ENCODE peak calls at places on chromosomes 5 and 9, in ten cellular contexts. Y is HCT116, N is stomach, H is IMR-90, V is GM12878, L is heart left ventricle, K is sigmoid colon, E is uterus, D is transverse colon, Z is endothelial cell of umbilical vein. S is an unnamed sample.

GRCh38 chr5:151254533-151254932 is 1.5 kb downstream of the GM2A start:
- DNase-seq in Y (no peak), N (no peak), H (no peak), V (no peak), L (no peak), K (no peak), E (no peak), D (no peak), Z (no peak), S (no peak)

GRCh38 chr5:137296213-137296702 is 202.9 kb downstream of the SPOCK1 start:
- DNase-seq in Y (no peak), N (no peak), H (peak), V (no peak), L (no peak), K (no peak), E (no peak), D (no peak), Z (no peak), S (no peak)

GRCh38 chr5:6634327-6634713 is 1.1 kb downstream of the SRD5A1 start:
- DNase-seq in Y (no peak), N (no peak), H (no peak), V (no peak), L (no peak), K (no peak), E (no peak), D (no peak), Z (no peak), S (no peak)

GRCh38 chr5:125176005-125176390 is 429.6 kb upstream of the ZNF608 start:
- DNase-seq in Y (no peak), N (no peak), H (no peak), V (no peak), L (no peak), K (no peak), E (no peak), D (no peak), Z (no peak), S (no peak)

GRCh38 chr5:97534166-97534565 is 351.1 kb upstream of the RIOK2 start:
- DNase-seq in Y (peak), N (peak), H (peak), V (no peak), L (no peak), K (no peak), E (peak), D (peak), Z (peak), S (no peak)

GRCh38 chr5:37871023-37871815 is 31.4 kb upstream of the GDNF start:
- DNase-seq in Y (no peak), N (no peak), H (peak), V (no peak), L (no peak), K (no peak), E (no peak), D (no peak), Z (no peak), S (no peak)

GRCh38 chr5:6377582-6378127 is 692 bp downstream of the MED10 start:
- DNase-seq in Y (no peak), N (no peak), H (no peak), V (no peak), L (no peak), K (no peak), E (no peak), D (no peak), Z (peak), S (no peak)

GRCh38 chr5:77066823-77067442 is 20.2 kb downstream of the ZBED3 start:
- DNase-seq in Y (no peak), N (no peak), H (peak), V (no peak), L (no peak), K (no peak), E (no peak), D (no peak), Z (no peak), S (no peak)

GRCh38 chr5:62568800-62569432 is 9.7 kb upstream of the LRRC70 start:
- DNase-seq in Y (no peak), N (no peak), H (no peak), V (no peak), L (no peak), K (no peak), E (no peak), D (no peak), Z (no peak), S (no peak)

GRCh38 chr9:135478858-135479468 is 619 bp upstream of the PPP1R26 start:
- DNase-seq in Y (no peak), N (peak), H (no peak), V (no peak), L (peak), K (peak), E (peak), D (peak), Z (peak), S (no peak)

GRCh38 chr5:61123145-61123544 is 39.1 kb downstream of the SMIM15 start:
- DNase-seq in Y (no peak), N (no peak), H (no peak), V (no peak), L (no peak), K (no peak), E (no peak), D (peak), Z (no peak), S (no peak)

GRCh38 chr9:89891221-89892052 is 286.6 kb downstream of the GADD45G start:
- DNase-seq in Y (no peak), N (peak), H (no peak), V (no peak), L (peak), K (peak), E (peak), D (peak), Z (no peak), S (peak)

GRCh38 chr9:108057421-108058136 is 568.0 kb upstream of the KLF4 start:
- DNase-seq in Y (no peak), N (no peak), H (peak), V (no peak), L (no peak), K (peak), E (peak), D (peak), Z (peak), S (peak)

GRCh38 chr5:115136294-115136693 is 33.4 kb downstream of the TRIM36 start:
- DNase-seq in Y (no peak), N (no peak), H (no peak), V (no peak), L (no peak), K (no peak), E (no peak), D (no peak), Z (no peak), S (no peak)

GRCh38 chr5:23013395-23013994 is 160.4 kb upstream of the CDH12 start:
- DNase-seq in Y (no peak), N (no peak), H (no peak), V (no peak), L (no peak), K (no peak), E (no peak), D (no peak), Z (no peak), S (no peak)

GRCh38 chr9:114178756-114179450 is 23.6 kb downstream of the COL27A1 start:
- DNase-seq in Y (no peak), N (no peak), H (no peak), V (no peak), L (no peak), K (peak), E (no peak), D (no peak), Z (no peak), S (no peak)

GRCh38 chr5:133205204-133205603 is 153.4 kb downstream of the HSPA4 start:
- DNase-seq in Y (no peak), N (no peak), H (peak), V (no peak), L (no peak), K (no peak), E (no peak), D (no peak), Z (no peak), S (no peak)

GRCh38 chr5:173954671-173955605 is 34.0 kb upstream of the C5orf47 start:
- DNase-seq in Y (no peak), N (no peak), H (peak), V (no peak), L (no peak), K (peak), E (peak), D (no peak), Z (no peak), S (no peak)

GRCh38 chr5:120942551-120942950 is 478.5 kb downstream of the PRR16 start:
- DNase-seq in Y (no peak), N (no peak), H (peak), V (no peak), L (no peak), K (no peak), E (no peak), D (no peak), Z (no peak), S (peak)

GRCh38 chr5:53427965-53428364 is 52.5 kb upstream of the FST start:
- DNase-seq in Y (no peak), N (no peak), H (no peak), V (no peak), L (no peak), K (no peak), E (no peak), D (no peak), Z (no peak), S (no peak)

GRCh38 chr5:102651466-102651865 is 103.6 kb upstream of the PAM start:
- DNase-seq in Y (no peak), N (no peak), H (no peak), V (no peak), L (no peak), K (no peak), E (no peak), D (no peak), Z (no peak), S (no peak)

GRCh38 chr9:88950341-88951141 is 40.7 kb upstream of the S1PR3 start:
- DNase-seq in Y (no peak), N (no peak), H (peak), V (no peak), L (no peak), K (no peak), E (no peak), D (no peak), Z (peak), S (peak)

GRCh38 chr9:89743576-89744254 is 138.9 kb downstream of the GADD45G start:
- DNase-seq in Y (no peak), N (no peak), H (no peak), V (peak), L (no peak), K (no peak), E (no peak), D (no peak), Z (no peak), S (no peak)

GRCh38 chr5:154712518-154713437 is 42.4 kb upstream of the LARP1 start:
- DNase-seq in Y (peak), N (peak), H (no peak), V (no peak), L (no peak), K (peak), E (no peak), D (peak), Z (no peak), S (no peak)
- TF ChIP-seq POLR2A in Y (no peak), N (no peak), H (no peak), V (no peak), L (no peak), K (peak), E (no peak), D (peak), Z (no peak), S (no peak)

GRCh38 chr9:123320814-123321213 is 35.2 kb upstream of the CRB2 start:
- DNase-seq in Y (no peak), N (no peak), H (no peak), V (no peak), L (no peak), K (no peak), E (no peak), D (no peak), Z (no peak), S (no peak)
- TF ChIP-seq CTCF in Y (no peak), N (no peak), H (no peak), V (no peak), L (no peak), K (no peak), E (no peak), D (no peak), Z (no peak), S (no peak)

DNA sequence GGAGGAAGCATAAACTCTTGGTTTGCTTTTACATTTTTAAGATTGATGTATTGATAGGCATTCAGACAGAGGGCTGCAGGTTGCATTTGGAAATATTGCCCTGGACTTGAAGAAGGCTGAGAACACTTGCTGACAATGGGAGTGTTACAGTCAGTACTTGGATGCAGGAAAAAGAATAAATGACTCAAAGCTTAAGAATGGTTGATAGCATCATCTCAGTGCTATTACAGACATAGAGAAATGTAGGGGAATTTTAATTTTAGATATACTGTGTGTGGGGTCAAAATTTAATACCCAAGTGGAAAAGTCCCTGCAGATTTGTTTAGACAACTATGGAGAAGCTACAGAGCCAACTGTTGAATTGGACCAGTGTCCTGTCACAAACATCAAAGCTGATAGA is 101.1 kb downstream of the ISL1 start:
- DNase-seq in Y (no peak), N (no peak), H (no peak), V (no peak), L (no peak), K (no peak), E (no peak), D (no peak), Z (no peak), S (no peak)
- TF ChIP-seq POLR2A in Y (no peak), N (no peak), H (no peak), V (no peak), L (no peak), K (no peak), E (no peak), D (no peak), Z (no peak), S (no peak)

GRCh38 chr5:124040799-124041198 is 528.8 kb downstream of the CSNK1G3 start:
- DNase-seq in Y (no peak), N (no peak), H (peak), V (no peak), L (no peak), K (no peak), E (no peak), D (no peak), Z (peak), S (no peak)

DNA sequence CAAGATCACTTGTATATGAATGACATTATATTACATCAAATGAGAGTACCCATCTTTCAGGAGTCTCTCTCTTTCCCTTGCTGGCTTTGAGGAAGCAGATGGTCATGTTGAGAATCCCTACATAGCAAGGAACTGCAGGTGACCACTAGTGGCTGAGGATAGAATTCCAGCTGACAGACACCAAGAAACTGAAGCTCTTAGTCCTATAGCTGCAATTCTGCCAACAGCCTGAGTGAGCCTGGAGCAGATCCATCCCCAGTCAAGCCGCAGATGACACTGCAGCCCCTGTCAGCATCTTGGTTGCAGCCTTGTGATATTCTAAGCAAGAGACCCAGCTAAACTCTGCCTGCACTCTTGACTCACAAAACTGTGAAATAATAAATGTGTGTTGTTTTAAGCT is 531.5 kb downstream of the CSNK1G3 start:
- DNase-seq in Y (peak), N (no peak), H (no peak), V (no peak), L (no peak), K (no peak), E (no peak), D (no peak), Z (no peak), S (no peak)
- TF ChIP-seq CTCF in Y (peak), N (no peak), H (no peak), V (no peak), L (no peak), K (no peak), E (no peak), D (peak), Z (no peak), S (no peak)

DNA sequence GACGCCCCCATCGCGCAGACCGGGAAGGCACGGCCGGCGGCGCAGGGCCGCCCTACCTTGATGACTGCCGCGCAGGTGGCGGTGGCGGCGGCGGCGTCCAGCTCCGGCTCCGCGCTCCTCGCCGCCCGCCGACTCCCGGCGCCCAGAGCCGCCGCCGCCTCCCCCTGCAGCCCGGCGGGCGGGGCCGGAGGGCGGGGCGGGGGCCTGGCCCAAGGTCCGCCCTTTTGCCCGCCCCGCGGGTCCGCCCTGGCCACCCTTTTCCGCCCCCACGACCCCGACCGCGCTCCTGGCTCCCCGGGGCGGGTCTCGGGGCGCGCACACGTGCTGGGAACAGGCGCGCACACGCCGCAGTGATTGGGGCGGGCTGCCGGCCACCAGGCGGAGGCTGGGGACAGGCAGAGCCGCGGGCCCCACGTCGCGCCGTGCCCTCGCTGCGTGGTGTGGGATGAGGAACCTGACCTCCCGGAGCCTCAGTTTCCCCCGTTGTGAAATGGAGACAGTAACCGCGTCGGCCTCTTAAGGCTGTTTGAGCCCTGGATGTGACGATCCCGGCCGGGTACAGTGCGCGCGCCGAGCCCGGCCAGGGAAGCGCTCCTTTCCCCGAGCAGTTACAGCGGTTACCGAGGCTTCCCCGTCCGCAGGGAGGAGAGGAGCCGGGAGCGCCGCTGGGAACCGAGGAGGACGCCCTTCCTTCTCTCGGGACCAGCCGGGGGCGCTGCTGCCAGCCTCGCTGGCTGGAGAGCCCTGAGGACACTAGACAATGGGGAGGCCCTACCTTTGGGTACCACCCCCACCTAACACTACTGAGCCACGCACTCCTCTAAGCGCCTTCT is at the start of gene CORO2A:
- DNase-seq in Y (peak), N (peak), H (peak), V (no peak), L (peak), K (peak), E (peak), D (peak), Z (peak), S (peak)
- TF ChIP-seq POLR2A in Y (no peak), N (no peak), H (no peak), V (peak), L (no peak), K (no peak), E (peak), D (peak), Z (no peak), S (no peak)

GRCh38 chr9:20528253-20528652 is 94.0 kb downstream of the MLLT3 start:
- DNase-seq in Y (no peak), N (no peak), H (no peak), V (no peak), L (no peak), K (no peak), E (no peak), D (no peak), Z (no peak), S (no peak)

GRCh38 chr9:20529837-20530236 is 92.5 kb downstream of the MLLT3 start:
- DNase-seq in Y (no peak), N (no peak), H (no peak), V (no peak), L (no peak), K (no peak), E (no peak), D (no peak), Z (no peak), S (no peak)

GRCh38 chr9:20526500-20527319 is 95.6 kb downstream of the MLLT3 start:
- DNase-seq in Y (no peak), N (no peak), H (peak), V (peak), L (no peak), K (no peak), E (no peak), D (no peak), Z (no peak), S (no peak)

GRCh38 chr9:20524776-20525175 is 97.5 kb downstream of the MLLT3 start:
- DNase-seq in Y (peak), N (no peak), H (no peak), V (no peak), L (no peak), K (no peak), E (no peak), D (peak), Z (no peak), S (no peak)
- TF ChIP-seq CTCF in Y (peak), N (no peak), H (peak), V (peak), L (peak), K (no peak), E (no peak), D (peak), Z (peak), S (no peak)